ENCODE peak calls at places on chromosome 20, in four cellular contexts. A is skeletal muscle cell; R is HFF-Myc; N is CD4-positive, alpha-beta memory T cell. B is an unnamed sample.
A peak's percentile ranks its signal among the peaks of the same experiment; 100 is the strongest.

GRCh38 chr20:50027611-50028105 is 44.9 kb downstream of the SNAI1 start:
- DNase-seq in A (peak; percentile 71), R (peak; percentile 53), N (no peak), B (no peak)

GRCh38 chr20:48716086-48716485 is 111.7 kb downstream of the PREX1 start:
- DNase-seq in R (no peak), A (no peak), N (peak; percentile 61), B (no peak)

GRCh38 chr20:1357921-1358671 is 29.2 kb upstream of the SDCBP2 start:
- DNase-seq in R (no peak), N (no peak), A (no peak), B (no peak)

GRCh38 chr20:6053776-6054688 is at the start of gene LRRN4:
- DNase-seq in N (no peak), R (peak; percentile 37), A (no peak), B (peak; percentile 87)

GRCh38 chr20:52812231-52812847 is 159.8 kb upstream of the TSHZ2 start:
- DNase-seq in R (no peak), N (no peak), A (no peak), B (no peak)

GRCh38 chr20:62792940-62793756 is 3.1 kb upstream of the MRGBP start:
- DNase-seq in N (no peak), R (no peak), A (no peak), B (no peak)

GRCh38 chr20:62595491-62595890 is 46.8 kb upstream of the SLCO4A1 start:
- DNase-seq in R (no peak), N (no peak), A (no peak), B (no peak)

GRCh38 chr20:17394411-17394810 is 136.8 kb downstream of the BFSP1 start:
- DNase-seq in A (no peak), R (no peak), N (no peak), B (no peak)

GRCh38 chr20:34175072-34175471 is 63.0 kb upstream of the EIF2S2 start:
- DNase-seq in N (no peak), R (no peak), A (no peak), B (no peak)

GRCh38 chr20:37990571-37991151 is 42.6 kb downstream of the TTI1 start:
- DNase-seq in A (peak; percentile 33), R (no peak), N (peak; percentile 70), B (no peak)

GRCh38 chr20:57282691-57283361 is 16.4 kb upstream of the BMP7 start:
- DNase-seq in A (no peak), R (peak; percentile 30), N (no peak), B (no peak)

GRCh38 chr20:5156670-5157448 is 30.1 kb downstream of the CDS2 start:
- DNase-seq in R (no peak), A (no peak), N (no peak), B (peak; percentile 20)

GRCh38 chr20:21956591-21956990 is 251.1 kb downstream of the PAX1 start:
- DNase-seq in R (no peak), N (no peak), A (no peak), B (no peak)

GRCh38 chr20:61964675-61965605 is 100.7 kb downstream of the TAF4 start:
- DNase-seq in R (no peak), A (no peak), N (no peak), B (no peak)

GRCh38 chr20:51480507-51481270 is 61.8 kb downstream of the NFATC2 start:
- DNase-seq in N (peak; percentile 75), A (no peak), R (no peak), B (no peak)

GRCh38 chr20:33914871-33915270 is 78.8 kb upstream of the RALY start:
- DNase-seq in N (peak; percentile 59), A (no peak), R (peak; percentile 36), B (no peak)

GRCh38 chr20:34222208-34222607 is 19.0 kb upstream of the ASIP start:
- DNase-seq in A (peak; percentile 93), N (no peak), R (peak; percentile 97), B (peak; percentile 20)

GRCh38 chr20:20364016-20364746 is 3.7 kb upstream of the INSM1 start:
- DNase-seq in A (no peak), R (no peak), N (no peak), B (no peak)

GRCh38 chr20:50244352-50245149 is 53.9 kb downstream of the CEBPB start:
- DNase-seq in A (no peak), N (no peak), R (no peak), B (no peak)

GRCh38 chr20:10093087-10093591 is 58.4 kb downstream of the ANKEF1 start:
- DNase-seq in A (peak; percentile 25), R (peak; percentile 47), N (no peak), B (no peak)

GRCh38 chr20:34037767-34038166 is 44.1 kb downstream of the RALY start:
- DNase-seq in A (peak; percentile 24), R (no peak), N (no peak), B (no peak)

GRCh38 chr20:38723069-38723981 is 961 bp upstream of the SLC32A1 start:
- DNase-seq in R (no peak), A (no peak), N (no peak), B (no peak)

GRCh38 chr20:49252556-49253350 is 25.1 kb downstream of the ZNFX1 start:
- DNase-seq in R (no peak), N (no peak), A (no peak), B (no peak)

GRCh38 chr20:61113731-61114130 is 138.3 kb upstream of the CDH4 start:
- DNase-seq in N (no peak), R (no peak), A (no peak), B (no peak)

GRCh38 chr20:42430059-42430458 is 759.6 kb downstream of the PTPRT start:
- DNase-seq in N (no peak), A (no peak), R (no peak), B (no peak)

GRCh38 chr20:40090236-40090635 is 598.8 kb downstream of the MAFB start:
- DNase-seq in R (no peak), A (no peak), N (no peak), B (no peak)

GRCh38 chr20:43460830-43461200 is 3.1 kb downstream of the SRSF6 start:
- DNase-seq in A (no peak), R (no peak), N (no peak), B (no peak)

GRCh38 chr20:48750941-48751620 is 76.7 kb downstream of the PREX1 start:
- DNase-seq in N (peak; percentile 73), R (no peak), A (no peak), B (no peak)

GRCh38 chr20:51428451-51429143 is 113.9 kb downstream of the NFATC2 start:
- DNase-seq in R (no peak), N (no peak), A (no peak), B (no peak)

GRCh38 chr20:38120625-38120988 is 44.5 kb downstream of the TGM2 start:
- DNase-seq in R (no peak), N (no peak), A (no peak), B (no peak)

GRCh38 chr20:16749573-16749972 is 1.4 kb downstream of the OTOR start:
- DNase-seq in N (no peak), R (no peak), A (no peak), B (no peak)

GRCh38 chr20:22921595-22922421 is 113.3 kb upstream of the SSTR4 start:
- DNase-seq in A (peak; percentile 54), N (no peak), R (peak; percentile 3), B (no peak)

GRCh38 chr20:25071722-25072121 is 10.2 kb downstream of the VSX1 start:
- DNase-seq in A (no peak), N (no peak), R (no peak), B (no peak)

GRCh38 chr20:36546111-36546736 is 4.9 kb downstream of the MYL9 start:
- DNase-seq in A (no peak), R (no peak), N (no peak), B (no peak)
- H3K4me3 ChIP-seq in A (no peak overlapping the region), R (no peak overlapping the region), N (no peak overlapping the region), B (no peak overlapping the region)

GRCh38 chr20:64116016-64116415 is 8.7 kb upstream of the NPBWR2 start:
- DNase-seq in A (no peak), R (no peak), N (no peak), B (no peak)

GRCh38 chr20:64119301-64119680 is 11.9 kb upstream of the NPBWR2 start:
- DNase-seq in A (no peak), N (no peak), R (no peak), B (no peak)

GRCh38 chr20:64116541-64117423 is 9.4 kb upstream of the NPBWR2 start:
- DNase-seq in R (no peak), A (no peak), N (no peak), B (no peak)

GRCh38 chr20:64121586-64121985 is 14.2 kb upstream of the NPBWR2 start:
- DNase-seq in R (no peak), N (no peak), A (no peak), B (no peak)

GRCh38 chr20:64119681-64120341 is 12.4 kb upstream of the NPBWR2 start:
- DNase-seq in N (no peak), A (no peak), R (no peak), B (no peak)
- H3K4me3 ChIP-seq in N (peak overlapping the region; percentile 12), A (peak overlapping the region; percentile 22), R (no peak overlapping the region), B (no peak overlapping the region)

DNA sequence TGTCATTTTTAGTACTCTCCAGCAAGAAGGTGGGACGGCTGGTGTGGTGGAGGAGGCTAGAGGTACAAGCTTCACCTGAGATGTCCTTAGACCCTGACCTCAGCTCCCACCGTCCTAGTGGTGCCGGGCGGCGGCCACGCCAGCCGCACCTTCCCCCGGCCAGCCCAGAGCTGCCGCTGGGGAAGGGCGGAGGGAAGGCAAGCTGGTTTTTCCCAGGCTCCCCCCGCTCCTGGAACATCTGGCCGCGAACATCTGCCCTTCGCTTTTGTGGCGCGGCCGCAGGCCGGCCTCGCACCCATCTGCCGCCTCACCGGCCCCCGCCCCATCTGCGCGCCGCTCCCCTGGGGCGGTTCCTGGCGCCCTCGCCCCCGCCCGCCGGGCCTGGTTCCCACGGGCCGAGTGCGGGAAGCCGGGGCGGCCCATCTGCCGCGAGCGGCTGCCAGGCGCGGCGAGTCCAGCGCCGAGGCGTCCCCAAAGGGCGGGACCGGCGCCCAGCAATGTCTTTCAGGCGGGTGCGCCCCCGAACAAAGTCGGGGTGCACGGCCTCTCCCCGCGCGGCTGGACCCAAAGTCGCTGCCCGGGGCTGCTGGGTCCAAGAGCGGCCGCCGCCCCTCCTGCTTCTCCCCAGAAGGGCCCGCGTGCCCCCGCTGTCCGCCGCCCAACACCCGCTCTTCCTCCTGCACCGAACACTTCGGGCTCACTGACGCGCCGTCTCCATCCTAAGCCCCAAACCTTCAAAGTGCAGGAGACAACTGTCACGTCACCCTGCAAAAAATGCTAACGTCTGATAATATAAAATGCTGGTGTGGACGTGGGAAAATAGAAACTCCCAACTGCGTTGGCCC is 17.3 kb upstream of the ID1 start:
- DNase-seq in N (no peak), R (no peak), A (no peak), B (no peak)
- H3K4me3 ChIP-seq in N (no peak overlapping the region), R (peak overlapping the region; percentile 28), A (peak overlapping the region; percentile 46), B (peak overlapping the region; percentile 51)

GRCh38 chr20:11186301-11187008 is 512.7 kb upstream of the JAG1 start:
- DNase-seq in R (no peak), N (no peak), A (no peak), B (peak; percentile 47)

GRCh38 chr20:11178946-11179654 is 505.3 kb upstream of the JAG1 start:
- DNase-seq in N (no peak), A (no peak), R (peak; percentile 11), B (peak; percentile 82)

GRCh38 chr20:11180186-11180585 is 506.4 kb upstream of the JAG1 start:
- DNase-seq in R (no peak), A (no peak), N (no peak), B (no peak)

GRCh38 chr20:11182715-11183114 is 508.9 kb upstream of the JAG1 start:
- DNase-seq in R (no peak), A (no peak), N (no peak), B (no peak)

DNA sequence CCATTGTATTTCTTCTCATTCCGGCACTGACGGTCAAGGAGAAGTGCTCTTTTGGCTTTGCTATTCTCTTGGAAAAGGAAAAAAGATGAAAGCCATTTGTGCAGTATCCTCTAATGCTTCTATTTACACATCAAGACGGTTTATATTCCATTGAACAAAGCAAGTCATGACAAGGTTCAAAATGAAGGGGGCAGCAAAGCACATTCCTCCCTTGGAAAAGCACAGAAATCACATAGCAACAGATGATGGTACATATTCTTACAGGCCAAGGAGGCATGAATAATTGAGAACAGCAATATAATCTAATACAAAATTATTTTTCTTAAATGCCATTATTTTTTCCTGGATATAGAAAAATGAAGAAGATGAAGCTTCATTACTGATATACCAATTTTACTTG is 508.2 kb upstream of the JAG1 start:
- DNase-seq in R (no peak), N (no peak), A (no peak), B (no peak)
- H3K4me3 ChIP-seq in R (no peak overlapping the region), N (no peak overlapping the region), A (no peak overlapping the region), B (no peak overlapping the region)